ENCODE peak calls at places on chromosomes 11 and 22, in nine cellular contexts. One of them, this sample, is unnamed. For H3K27me3, the result is how much of the 10 kb centered on the place peaks cover.

GRCh38 chr11:117908959-117909610 is 20.1 kb downstream of the TMPRSS13 start:
- DNase-seq in cardiac muscle cell: no peak
- DNase-seq in tibial nerve: no peak
- DNase-seq in left lung: peak
- DNase-seq in suprapubic skin: peak
- DNase-seq in uterus: no peak
- DNase-seq in CD4-positive, alpha-beta T cell: no peak
- DNase-seq in sigmoid colon: no peak
- DNase-seq in mammary epithelial cell: no peak
- DNase-seq in this sample: no peak

GRCh38 chr22:47357086-47357485 is 594.6 kb downstream of the TBC1D22A start:
- DNase-seq in left lung: no peak
- DNase-seq in CD4-positive, alpha-beta T cell: no peak
- DNase-seq in cardiac muscle cell: no peak
- DNase-seq in tibial nerve: no peak
- DNase-seq in uterus: no peak
- DNase-seq in sigmoid colon: no peak
- DNase-seq in suprapubic skin: no peak
- DNase-seq in mammary epithelial cell: no peak
- DNase-seq in this sample: peak

GRCh38 chr11:113197456-113197855 is 116.9 kb upstream of the TTC12 start:
- DNase-seq in sigmoid colon: no peak
- DNase-seq in cardiac muscle cell: no peak
- DNase-seq in suprapubic skin: no peak
- DNase-seq in left lung: no peak
- DNase-seq in uterus: no peak
- DNase-seq in tibial nerve: no peak
- DNase-seq in mammary epithelial cell: no peak
- DNase-seq in CD4-positive, alpha-beta T cell: no peak
- DNase-seq in this sample: no peak

GRCh38 chr11:123505546-123506299 is 75.7 kb downstream of the GRAMD1B start:
- DNase-seq in CD4-positive, alpha-beta T cell: no peak
- DNase-seq in tibial nerve: no peak
- DNase-seq in sigmoid colon: no peak
- DNase-seq in uterus: no peak
- DNase-seq in mammary epithelial cell: no peak
- DNase-seq in cardiac muscle cell: no peak
- DNase-seq in left lung: no peak
- DNase-seq in suprapubic skin: no peak
- DNase-seq in this sample: no peak

GRCh38 chr11:113681711-113682410 is 24.2 kb downstream of the TMPRSS5 start:
- DNase-seq in CD4-positive, alpha-beta T cell: no peak
- DNase-seq in tibial nerve: no peak
- DNase-seq in mammary epithelial cell: no peak
- DNase-seq in uterus: no peak
- DNase-seq in sigmoid colon: no peak
- DNase-seq in cardiac muscle cell: no peak
- DNase-seq in left lung: no peak
- DNase-seq in suprapubic skin: no peak
- DNase-seq in this sample: no peak

GRCh38 chr11:23732026-23732425 is 764.8 kb upstream of the LUZP2 start:
- DNase-seq in sigmoid colon: no peak
- DNase-seq in left lung: no peak
- DNase-seq in cardiac muscle cell: no peak
- DNase-seq in tibial nerve: no peak
- DNase-seq in mammary epithelial cell: no peak
- DNase-seq in uterus: no peak
- DNase-seq in suprapubic skin: no peak
- DNase-seq in CD4-positive, alpha-beta T cell: no peak
- DNase-seq in this sample: no peak

GRCh38 chr11:125433454-125434121 is 62.5 kb downstream of the FEZ1 start:
- DNase-seq in sigmoid colon: no peak
- DNase-seq in suprapubic skin: no peak
- DNase-seq in left lung: no peak
- DNase-seq in mammary epithelial cell: peak
- DNase-seq in cardiac muscle cell: peak
- DNase-seq in tibial nerve: no peak
- DNase-seq in CD4-positive, alpha-beta T cell: no peak
- DNase-seq in uterus: peak
- DNase-seq in this sample: no peak

GRCh38 chr11:12901874-12902481 is 107.1 kb upstream of the RASSF10 start:
- DNase-seq in suprapubic skin: no peak
- DNase-seq in CD4-positive, alpha-beta T cell: no peak
- DNase-seq in cardiac muscle cell: no peak
- DNase-seq in mammary epithelial cell: peak
- DNase-seq in uterus: no peak
- DNase-seq in tibial nerve: no peak
- DNase-seq in sigmoid colon: no peak
- DNase-seq in left lung: no peak
- DNase-seq in this sample: no peak

GRCh38 chr22:46038174-46038487 is 61.2 kb upstream of the WNT7B start:
- DNase-seq in uterus: no peak
- DNase-seq in sigmoid colon: no peak
- DNase-seq in left lung: no peak
- DNase-seq in cardiac muscle cell: no peak
- DNase-seq in tibial nerve: no peak
- DNase-seq in suprapubic skin: no peak
- DNase-seq in CD4-positive, alpha-beta T cell: no peak
- DNase-seq in mammary epithelial cell: no peak
- DNase-seq in this sample: no peak

GRCh38 chr22:46035742-46036557 is 59.0 kb upstream of the WNT7B start:
- DNase-seq in uterus: peak
- DNase-seq in cardiac muscle cell: peak
- DNase-seq in tibial nerve: peak
- DNase-seq in sigmoid colon: peak
- DNase-seq in suprapubic skin: peak
- DNase-seq in mammary epithelial cell: peak
- DNase-seq in CD4-positive, alpha-beta T cell: peak
- DNase-seq in left lung: peak
- DNase-seq in this sample: peak

GRCh38 chr22:46033256-46034200 is 56.6 kb upstream of the WNT7B start:
- DNase-seq in cardiac muscle cell: no peak
- DNase-seq in uterus: peak
- DNase-seq in left lung: peak
- DNase-seq in suprapubic skin: peak
- DNase-seq in sigmoid colon: no peak
- DNase-seq in tibial nerve: no peak
- DNase-seq in mammary epithelial cell: no peak
- DNase-seq in CD4-positive, alpha-beta T cell: no peak
- DNase-seq in this sample: no peak

GRCh38 chr22:46036558-46037408 is 59.8 kb upstream of the WNT7B start:
- DNase-seq in mammary epithelial cell: peak
- DNase-seq in uterus: peak
- DNase-seq in tibial nerve: no peak
- DNase-seq in sigmoid colon: peak
- DNase-seq in CD4-positive, alpha-beta T cell: peak
- DNase-seq in cardiac muscle cell: peak
- DNase-seq in left lung: peak
- DNase-seq in suprapubic skin: peak
- DNase-seq in this sample: peak

GRCh38 chr22:46035380-46035741 is 58.4 kb upstream of the WNT7B start:
- DNase-seq in suprapubic skin: no peak
- DNase-seq in cardiac muscle cell: no peak
- DNase-seq in sigmoid colon: no peak
- DNase-seq in uterus: no peak
- DNase-seq in tibial nerve: no peak
- DNase-seq in mammary epithelial cell: no peak
- DNase-seq in left lung: no peak
- DNase-seq in CD4-positive, alpha-beta T cell: no peak
- DNase-seq in this sample: no peak
- H3K27ac ChIP-seq in suprapubic skin: peak
- H3K27ac ChIP-seq in cardiac muscle cell: peak
- H3K27ac ChIP-seq in sigmoid colon: peak
- H3K27ac ChIP-seq in uterus: peak
- H3K27ac ChIP-seq in tibial nerve: peak
- H3K27ac ChIP-seq in mammary epithelial cell: peak
- H3K27ac ChIP-seq in left lung: peak
- H3K27ac ChIP-seq in CD4-positive, alpha-beta T cell: peak
- H3K27ac ChIP-seq in this sample: peak

GRCh38 chr22:19759994-19760651 is 455 bp upstream of the TBX1 start:
- DNase-seq in suprapubic skin: no peak
- DNase-seq in tibial nerve: no peak
- DNase-seq in mammary epithelial cell: no peak
- DNase-seq in CD4-positive, alpha-beta T cell: no peak
- DNase-seq in uterus: no peak
- DNase-seq in sigmoid colon: no peak
- DNase-seq in cardiac muscle cell: no peak
- DNase-seq in left lung: no peak
- DNase-seq in this sample: no peak

GRCh38 chr22:19761500-19762314 is 1.1 kb downstream of the TBX1 start:
- DNase-seq in mammary epithelial cell: no peak
- DNase-seq in CD4-positive, alpha-beta T cell: no peak
- DNase-seq in sigmoid colon: no peak
- DNase-seq in left lung: no peak
- DNase-seq in tibial nerve: no peak
- DNase-seq in cardiac muscle cell: no peak
- DNase-seq in suprapubic skin: no peak
- DNase-seq in uterus: no peak
- DNase-seq in this sample: no peak

GRCh38 chr22:19761022-19761499 is 483 bp downstream of the TBX1 start:
- DNase-seq in tibial nerve: no peak
- DNase-seq in sigmoid colon: no peak
- DNase-seq in mammary epithelial cell: no peak
- DNase-seq in uterus: no peak
- DNase-seq in CD4-positive, alpha-beta T cell: no peak
- DNase-seq in suprapubic skin: no peak
- DNase-seq in left lung: no peak
- DNase-seq in cardiac muscle cell: no peak
- DNase-seq in this sample: no peak

GRCh38 chr22:19759459-19759993 is 1.1 kb upstream of the TBX1 start:
- DNase-seq in CD4-positive, alpha-beta T cell: no peak
- DNase-seq in cardiac muscle cell: no peak
- DNase-seq in suprapubic skin: no peak
- DNase-seq in uterus: no peak
- DNase-seq in mammary epithelial cell: no peak
- DNase-seq in tibial nerve: no peak
- DNase-seq in sigmoid colon: no peak
- DNase-seq in left lung: no peak
- DNase-seq in this sample: no peak

DNA sequence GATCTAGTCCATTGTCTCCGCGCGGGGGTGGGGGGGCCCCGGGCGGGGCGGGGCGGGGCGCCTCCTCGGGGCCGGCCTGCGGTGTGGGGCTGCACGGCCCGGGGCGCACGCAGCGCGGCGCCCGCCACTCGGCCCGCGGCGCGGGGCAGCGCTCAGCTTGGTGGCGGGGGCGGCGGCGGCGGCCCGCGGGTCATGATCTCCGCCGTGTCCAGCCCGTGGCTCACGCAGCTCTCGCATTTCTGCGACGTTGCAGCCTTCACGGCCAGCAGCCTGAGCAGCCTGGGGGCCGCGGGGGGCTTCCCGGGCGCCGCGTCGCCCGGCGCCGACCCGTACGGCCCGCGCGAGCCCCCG is at the start of gene TBX1:
- DNase-seq in tibial nerve: no peak
- DNase-seq in cardiac muscle cell: no peak
- DNase-seq in suprapubic skin: no peak
- DNase-seq in left lung: no peak
- DNase-seq in mammary epithelial cell: no peak
- DNase-seq in uterus: no peak
- DNase-seq in CD4-positive, alpha-beta T cell: no peak
- DNase-seq in sigmoid colon: no peak
- DNase-seq in this sample: no peak
- H3K27me3 ChIP-seq in tibial nerve: under half
- H3K27me3 ChIP-seq in cardiac muscle cell: half or more
- H3K27me3 ChIP-seq in suprapubic skin: half or more
- H3K27me3 ChIP-seq in left lung: half or more
- H3K27me3 ChIP-seq in mammary epithelial cell: under half
- H3K27me3 ChIP-seq in uterus: under half
- H3K27me3 ChIP-seq in CD4-positive, alpha-beta T cell: half or more
- H3K27me3 ChIP-seq in sigmoid colon: under half
- H3K27me3 ChIP-seq in this sample: under half

GRCh38 chr11:58905716-58906547 is 33.4 kb upstream of the GLYATL1 start:
- DNase-seq in uterus: peak
- DNase-seq in mammary epithelial cell: peak
- DNase-seq in CD4-positive, alpha-beta T cell: no peak
- DNase-seq in suprapubic skin: no peak
- DNase-seq in tibial nerve: peak
- DNase-seq in cardiac muscle cell: peak
- DNase-seq in sigmoid colon: no peak
- DNase-seq in left lung: no peak
- DNase-seq in this sample: peak

GRCh38 chr11:58900479-58901420 is 38.5 kb upstream of the GLYATL1 start:
- DNase-seq in suprapubic skin: peak
- DNase-seq in uterus: no peak
- DNase-seq in mammary epithelial cell: peak
- DNase-seq in tibial nerve: peak
- DNase-seq in sigmoid colon: no peak
- DNase-seq in left lung: peak
- DNase-seq in cardiac muscle cell: peak
- DNase-seq in CD4-positive, alpha-beta T cell: no peak
- DNase-seq in this sample: peak

GRCh38 chr11:58907780-58908179 is 31.5 kb upstream of the GLYATL1 start:
- DNase-seq in mammary epithelial cell: no peak
- DNase-seq in uterus: no peak
- DNase-seq in sigmoid colon: no peak
- DNase-seq in tibial nerve: no peak
- DNase-seq in left lung: no peak
- DNase-seq in suprapubic skin: no peak
- DNase-seq in CD4-positive, alpha-beta T cell: no peak
- DNase-seq in cardiac muscle cell: no peak
- DNase-seq in this sample: no peak

GRCh38 chr11:58902881-58903280 is 36.4 kb upstream of the GLYATL1 start:
- DNase-seq in cardiac muscle cell: no peak
- DNase-seq in mammary epithelial cell: no peak
- DNase-seq in CD4-positive, alpha-beta T cell: no peak
- DNase-seq in sigmoid colon: no peak
- DNase-seq in tibial nerve: no peak
- DNase-seq in left lung: no peak
- DNase-seq in suprapubic skin: no peak
- DNase-seq in uterus: no peak
- DNase-seq in this sample: no peak

GRCh38 chr11:58905141-58905715 is 34.1 kb upstream of the GLYATL1 start:
- DNase-seq in mammary epithelial cell: peak
- DNase-seq in cardiac muscle cell: peak
- DNase-seq in uterus: no peak
- DNase-seq in suprapubic skin: no peak
- DNase-seq in sigmoid colon: no peak
- DNase-seq in tibial nerve: no peak
- DNase-seq in CD4-positive, alpha-beta T cell: no peak
- DNase-seq in left lung: no peak
- DNase-seq in this sample: no peak
- TF ChIP-seq CTCF in mammary epithelial cell: no peak
- TF ChIP-seq CTCF in cardiac muscle cell: no peak
- TF ChIP-seq CTCF in uterus: no peak
- TF ChIP-seq CTCF in suprapubic skin: no peak
- TF ChIP-seq CTCF in sigmoid colon: no peak
- TF ChIP-seq CTCF in tibial nerve: no peak
- TF ChIP-seq CTCF in CD4-positive, alpha-beta T cell: no peak
- TF ChIP-seq CTCF in left lung: no peak
- TF ChIP-seq CTCF in this sample: no peak

DNA sequence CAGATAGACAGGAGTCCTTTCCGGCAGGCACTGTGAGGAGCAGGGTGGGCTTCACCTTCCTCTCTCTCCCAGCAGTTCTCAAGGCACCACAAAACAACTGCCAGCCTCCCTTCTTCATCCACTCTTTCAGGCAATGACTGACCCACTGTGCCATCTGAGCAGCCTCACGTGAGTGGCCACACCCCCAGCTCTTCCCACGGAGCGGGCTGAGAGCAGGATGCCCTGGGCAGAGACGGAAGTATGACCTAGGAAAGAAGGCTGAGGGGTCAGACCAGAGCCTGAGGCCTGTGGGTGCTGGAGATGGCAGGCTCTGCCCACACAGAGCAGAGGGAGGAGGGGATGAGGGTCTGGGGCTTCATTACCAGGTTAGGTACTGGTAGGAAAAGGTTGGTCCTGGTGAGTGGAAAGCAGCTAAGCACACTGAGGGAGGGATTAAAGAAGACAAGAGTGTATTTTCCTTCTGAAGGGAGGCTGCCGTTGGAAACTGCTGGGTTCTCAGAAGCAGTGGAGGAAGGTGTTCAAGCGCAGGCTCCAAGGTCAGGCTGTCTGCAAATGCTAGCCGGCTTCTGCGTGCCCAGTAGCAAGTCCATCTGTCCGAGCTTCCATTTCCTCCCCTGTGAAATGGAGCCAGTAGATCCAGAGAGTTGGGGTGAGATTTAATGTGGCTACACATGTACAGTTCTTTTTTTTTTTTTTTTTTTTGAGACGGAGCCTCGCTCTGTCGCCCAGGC is 4.6 kb downstream of the NLRP6 start:
- DNase-seq in left lung: no peak
- DNase-seq in CD4-positive, alpha-beta T cell: no peak
- DNase-seq in mammary epithelial cell: no peak
- DNase-seq in cardiac muscle cell: no peak
- DNase-seq in uterus: no peak
- DNase-seq in sigmoid colon: no peak
- DNase-seq in suprapubic skin: no peak
- DNase-seq in tibial nerve: no peak
- DNase-seq in this sample: peak
- H3K27ac ChIP-seq in left lung: no peak
- H3K27ac ChIP-seq in CD4-positive, alpha-beta T cell: no peak
- H3K27ac ChIP-seq in mammary epithelial cell: no peak
- H3K27ac ChIP-seq in cardiac muscle cell: no peak
- H3K27ac ChIP-seq in uterus: no peak
- H3K27ac ChIP-seq in sigmoid colon: no peak
- H3K27ac ChIP-seq in suprapubic skin: no peak
- H3K27ac ChIP-seq in tibial nerve: peak
- H3K27ac ChIP-seq in this sample: no peak

This sample was measured in pancreas.